ENCODE peak calls at places on chromosomes 5 and 9, in seven cellular contexts. Z is ovary; X is Peyer's patch; M is choroid plexus epithelial cell; T is suprapubic skin; C is SK-N-MC; G is CD8-positive, alpha-beta memory T cell. O is an unnamed sample.

GRCh38 chr5:180594311-180595045 is 3.2 kb upstream of the SCGB3A1 start:
- DNase-seq in Z (no peak), X (peak), M (no peak), T (no peak), C (no peak), G (no peak), O (no peak)

GRCh38 chr9:89952401-89952800 is 347.6 kb downstream of the GADD45G start:
- DNase-seq in Z (no peak), X (no peak), M (no peak), T (no peak), C (no peak), G (no peak), O (no peak)

GRCh38 chr5:16727937-16728336 is 111.1 kb upstream of the RETREG1 start:
- DNase-seq in Z (no peak), X (peak), M (no peak), T (no peak), C (no peak), G (no peak), O (no peak)

GRCh38 chr5:149007174-149007573 is 55.7 kb downstream of the SH3TC2 start:
- DNase-seq in Z (no peak), X (no peak), M (peak), T (no peak), C (no peak), G (no peak), O (no peak)

GRCh38 chr9:128729766-128730517 is 6.0 kb upstream of the ZDHHC12 start:
- DNase-seq in Z (no peak), X (no peak), M (no peak), T (no peak), C (no peak), G (no peak), O (no peak)

GRCh38 chr9:134502261-134503211 is 139.1 kb upstream of the COL5A1 start:
- DNase-seq in Z (peak), X (peak), M (peak), T (peak), C (no peak), G (no peak), O (peak)

GRCh38 chr9:114900937-114901802 is 29.2 kb downstream of the TNFSF8 start:
- DNase-seq in Z (no peak), X (no peak), M (peak), T (no peak), C (no peak), G (no peak), O (no peak)

GRCh38 chr9:133189826-133190225 is 19.2 kb downstream of the OBP2B start:
- DNase-seq in Z (no peak), X (no peak), M (no peak), T (no peak), C (no peak), G (no peak), O (no peak)

GRCh38 chr9:109369285-109369684 is 48.4 kb upstream of the EPB41L4B start:
- DNase-seq in Z (no peak), X (no peak), M (no peak), T (no peak), C (no peak), G (no peak), O (no peak)

GRCh38 chr5:95669540-95669939 is 13.3 kb downstream of the SPATA9 start:
- DNase-seq in Z (peak), X (peak), M (peak), T (no peak), C (no peak), G (no peak), O (no peak)

GRCh38 chr5:102958481-102959011 is 161.4 kb downstream of the GIN1 start:
- DNase-seq in Z (no peak), X (no peak), M (peak), T (no peak), C (no peak), G (no peak), O (no peak)

GRCh38 chr5:3394877-3395599 is 200.6 kb upstream of the IRX1 start:
- DNase-seq in Z (no peak), X (no peak), M (no peak), T (no peak), C (no peak), G (no peak), O (no peak)

GRCh38 chr5:127337876-127338275 is 47.3 kb downstream of the MEGF10 start:
- DNase-seq in Z (no peak), X (no peak), M (no peak), T (no peak), C (no peak), G (no peak), O (no peak)

GRCh38 chr9:77679088-77679487 is 31.0 kb upstream of the GNA14 start:
- DNase-seq in Z (no peak), X (no peak), M (no peak), T (no peak), C (no peak), G (no peak), O (no peak)

GRCh38 chr5:143887302-143887638 is 75.3 kb downstream of the HMHB1 start:
- DNase-seq in Z (peak), X (no peak), M (peak), T (no peak), C (peak), G (no peak), O (no peak)

GRCh38 chr9:98597372-98597771 is 111.4 kb downstream of the GABBR2 start:
- DNase-seq in Z (no peak), X (no peak), M (peak), T (no peak), C (no peak), G (no peak), O (peak)

GRCh38 chr9:96031366-96031824 is 155.9 kb downstream of the ERCC6L2 start:
- DNase-seq in Z (no peak), X (no peak), M (no peak), T (no peak), C (peak), G (no peak), O (peak)

GRCh38 chr5:34914671-34915138 is 599 bp downstream of the RAD1 start:
- DNase-seq in Z (peak), X (peak), M (peak), T (peak), C (no peak), G (no peak), O (no peak)

GRCh38 chr5:30736642-30737041 is 456.8 kb upstream of the CDH6 start:
- DNase-seq in Z (no peak), X (no peak), M (peak), T (no peak), C (no peak), G (no peak), O (no peak)

GRCh38 chr5:68460147-68460760 is 244.7 kb downstream of the PIK3R1 start:
- DNase-seq in Z (no peak), X (peak), M (peak), T (no peak), C (peak), G (peak), O (no peak)

GRCh38 chr9:134872482-134873231 is 8.0 kb upstream of the FCN2 start:
- DNase-seq in Z (peak), X (no peak), M (no peak), T (peak), C (no peak), G (no peak), O (peak)

GRCh38 chr9:136170291-136170901 is 34.5 kb downstream of the LHX3 start:
- DNase-seq in Z (peak), X (peak), M (peak), T (no peak), C (no peak), G (peak), O (no peak)

GRCh38 chr9:38038307-38039089 is 30.5 kb downstream of the SHB start:
- DNase-seq in Z (no peak), X (no peak), M (no peak), T (no peak), C (no peak), G (no peak), O (no peak)

GRCh38 chr5:15834596-15835245 is 334.7 kb downstream of the FBXL7 start:
- DNase-seq in Z (no peak), X (no peak), M (peak), T (no peak), C (no peak), G (no peak), O (no peak)

GRCh38 chr5:154690488-154690887 is 64.7 kb upstream of the LARP1 start:
- DNase-seq in Z (no peak), X (no peak), M (no peak), T (no peak), C (no peak), G (no peak), O (no peak)

GRCh38 chr5:603081-603998 is 8.8 kb upstream of the CEP72 start:
- DNase-seq in Z (no peak), X (peak), M (no peak), T (peak), C (no peak), G (no peak), O (peak)

GRCh38 chr5:156361451-156362109 is 34.6 kb downstream of the SGCD start:
- DNase-seq in Z (no peak), X (no peak), M (no peak), T (no peak), C (no peak), G (no peak), O (no peak)

GRCh38 chr5:66869347-66869746 is 273.2 kb downstream of the MAST4 start:
- DNase-seq in Z (no peak), X (no peak), M (no peak), T (no peak), C (no peak), G (no peak), O (no peak)

GRCh38 chr5:130066644-130067043 is 162.4 kb downstream of the CHSY3 start:
- DNase-seq in Z (no peak), X (no peak), M (peak), T (no peak), C (no peak), G (no peak), O (no peak)

GRCh38 chr5:102826629-102827028 is 71.5 kb downstream of the PAM start:
- DNase-seq in Z (no peak), X (no peak), M (no peak), T (no peak), C (no peak), G (no peak), O (no peak)

GRCh38 chr9:127451681-127452480 is 571 bp downstream of the LRSAM1 start:
- DNase-seq in Z (peak), X (peak), M (peak), T (no peak), C (no peak), G (peak), O (peak)

GRCh38 chr9:127450831-127451680 is at the start of the genes LRSAM1 and RPL12:
- DNase-seq in Z (peak), X (peak), M (peak), T (peak), C (peak), G (peak), O (peak)

GRCh38 chr9:127450170-127450830 is 906 bp downstream of the RPL12 start:
- DNase-seq in Z (no peak), X (no peak), M (peak), T (no peak), C (no peak), G (peak), O (no peak)

GRCh38 chr9:127455299-127455992 is 4.1 kb downstream of the LRSAM1 start:
- DNase-seq in Z (no peak), X (peak), M (no peak), T (no peak), C (no peak), G (no peak), O (no peak)

DNA sequence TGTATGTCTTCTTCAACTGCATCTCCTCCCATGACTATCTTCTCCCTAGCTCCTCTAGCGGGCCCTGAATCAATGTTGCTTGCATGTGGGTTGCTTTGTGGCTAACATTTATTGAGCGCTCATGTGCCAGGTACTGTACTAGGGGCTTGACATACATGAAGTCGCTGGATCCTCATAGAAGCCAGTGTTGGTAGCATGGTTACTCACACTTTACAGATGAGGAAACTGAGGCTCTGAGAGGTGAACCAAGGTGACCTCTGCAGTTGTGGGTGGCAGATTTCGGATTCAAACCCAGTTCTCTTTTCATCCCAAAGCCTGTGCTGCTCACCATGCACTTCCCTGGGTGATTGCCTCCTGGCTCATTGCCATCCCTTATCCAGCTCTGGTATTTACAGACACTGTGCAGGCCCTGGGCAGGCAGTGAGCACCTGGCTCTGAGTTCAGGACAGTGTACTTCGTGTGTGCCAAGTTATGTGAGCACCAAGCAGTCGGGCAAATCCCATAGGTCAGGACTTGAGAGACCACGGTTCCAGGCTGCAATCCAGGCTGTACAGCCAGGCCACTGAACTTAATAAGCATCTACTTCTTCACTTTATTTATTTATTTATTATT is 1.3 kb downstream of the LRSAM1 start:
- DNase-seq in Z (peak), X (peak), M (peak), T (no peak), C (no peak), G (no peak), O (no peak)
- H3K4me3 ChIP-seq in Z (no peak), X (peak), M (peak), T (peak), C (peak), G (peak), O (peak)

GRCh38 chr5:139848508-139849100 is 53.0 kb downstream of the PSD2 start:
- DNase-seq in Z (peak), X (peak), M (no peak), T (no peak), C (no peak), G (peak), O (no peak)
- H3K4me3 ChIP-seq in Z (peak), X (peak), M (peak), T (peak), C (peak), G (peak), O (peak)

GRCh38 chr9:20625003-20625349 is 2.7 kb upstream of the MLLT3 start:
- DNase-seq in Z (no peak), X (no peak), M (no peak), T (no peak), C (no peak), G (no peak), O (no peak)
- H3K4me3 ChIP-seq in Z (no peak), X (peak), M (no peak), T (peak), C (peak), G (peak), O (peak)

GRCh38 chr5:141839015-141839513 is 39.1 kb downstream of the PCDH1 start:
- DNase-seq in Z (no peak), X (no peak), M (no peak), T (no peak), C (no peak), G (no peak), O (no peak)
- H3K4me3 ChIP-seq in Z (no peak), X (no peak), M (no peak), T (no peak), C (no peak), G (no peak), O (no peak)

GRCh38 chr9:14400658-14400995 is 86.7 kb upstream of the NFIB start:
- DNase-seq in Z (peak), X (no peak), M (peak), T (peak), C (peak), G (no peak), O (peak)
- H3K4me3 ChIP-seq in Z (no peak), X (no peak), M (peak), T (no peak), C (peak), G (no peak), O (peak)

DNA sequence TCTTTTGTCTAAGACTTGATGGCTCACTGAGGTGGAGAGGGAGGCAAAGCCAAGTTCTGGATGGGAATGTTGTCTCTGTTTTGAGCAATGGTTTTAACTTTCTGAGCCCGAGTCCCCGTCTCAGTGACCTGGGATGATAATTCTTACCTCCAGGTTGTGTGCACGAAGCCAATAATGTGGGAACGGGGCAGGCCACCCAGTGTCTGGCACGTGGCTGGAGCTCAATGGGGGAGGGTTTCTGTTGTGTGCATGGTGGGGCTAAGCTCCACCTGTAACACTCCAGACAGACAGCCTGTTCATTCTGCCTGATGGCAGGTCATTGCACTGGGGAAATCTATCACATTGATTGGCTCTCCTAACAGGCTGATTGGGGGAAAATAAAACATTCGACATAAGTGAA is 37.1 kb upstream of the NTNG2 start:
- DNase-seq in Z (no peak), X (no peak), M (no peak), T (no peak), C (no peak), G (no peak), O (no peak)
- H3K4me3 ChIP-seq in Z (no peak), X (no peak), M (no peak), T (no peak), C (no peak), G (no peak), O (no peak)

DNA sequence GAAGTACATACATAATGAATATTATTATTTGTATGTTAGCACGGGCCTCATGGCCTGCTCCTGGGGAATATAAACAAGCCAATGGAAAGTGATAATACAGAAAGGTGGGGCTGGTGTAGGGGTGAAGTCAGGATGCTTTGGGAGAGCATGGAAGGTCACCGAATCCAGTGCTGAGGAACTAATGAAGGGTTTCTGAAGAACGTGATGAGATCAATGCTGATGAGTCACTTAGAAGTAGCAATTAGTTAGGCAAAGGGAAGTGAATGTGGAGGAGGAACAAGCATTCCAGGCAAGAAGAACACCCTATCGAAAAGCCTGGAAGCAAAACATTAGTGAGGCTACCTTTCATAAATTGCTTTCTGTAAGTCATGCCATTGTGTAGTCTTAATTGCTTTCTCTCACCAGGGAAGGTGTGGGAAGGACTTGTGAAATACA is 2.1 kb downstream of the ANXA1 start:
- DNase-seq in Z (no peak), X (no peak), M (peak), T (no peak), C (no peak), G (no peak), O (no peak)
- H3K4me3 ChIP-seq in Z (peak), X (peak), M (peak), T (peak), C (peak), G (peak), O (peak)

GRCh38 chr9:33445941-33446506 is 1.4 kb downstream of the AQP3 start:
- DNase-seq in Z (no peak), X (peak), M (no peak), T (no peak), C (no peak), G (no peak), O (no peak)

GRCh38 chr9:33446507-33447403 is 638 bp downstream of the AQP3 start:
- DNase-seq in Z (peak), X (peak), M (peak), T (no peak), C (no peak), G (peak), O (no peak)

GRCh38 chr9:33449715-33450114 is 2.3 kb upstream of the AQP3 start:
- DNase-seq in Z (no peak), X (no peak), M (no peak), T (no peak), C (no peak), G (no peak), O (no peak)

GRCh38 chr9:33447404-33448158 is at the start of gene AQP3:
- DNase-seq in Z (peak), X (peak), M (peak), T (peak), C (no peak), G (peak), O (no peak)

DNA sequence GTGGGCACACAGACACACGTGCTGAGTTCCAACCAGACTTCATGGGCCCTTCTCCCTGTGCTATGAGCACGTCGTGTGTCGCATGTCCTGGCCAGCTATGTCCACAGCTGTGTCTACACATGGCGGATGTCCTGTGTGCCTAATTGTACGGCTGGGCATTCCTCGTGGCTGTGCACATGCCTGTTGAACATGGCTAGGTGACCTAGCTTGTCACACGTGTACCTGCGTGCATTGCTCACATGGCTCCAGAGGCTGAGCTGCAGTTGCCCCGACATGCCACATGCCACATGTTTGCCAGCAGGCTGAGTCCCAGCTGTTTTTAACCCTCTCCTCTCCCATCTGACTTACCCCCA is 742 bp upstream of the AQP3 start:
- DNase-seq in Z (no peak), X (no peak), M (no peak), T (no peak), C (no peak), G (no peak), O (no peak)
- H3K4me3 ChIP-seq in Z (peak), X (peak), M (no peak), T (peak), C (no peak), G (peak), O (peak)

DNA sequence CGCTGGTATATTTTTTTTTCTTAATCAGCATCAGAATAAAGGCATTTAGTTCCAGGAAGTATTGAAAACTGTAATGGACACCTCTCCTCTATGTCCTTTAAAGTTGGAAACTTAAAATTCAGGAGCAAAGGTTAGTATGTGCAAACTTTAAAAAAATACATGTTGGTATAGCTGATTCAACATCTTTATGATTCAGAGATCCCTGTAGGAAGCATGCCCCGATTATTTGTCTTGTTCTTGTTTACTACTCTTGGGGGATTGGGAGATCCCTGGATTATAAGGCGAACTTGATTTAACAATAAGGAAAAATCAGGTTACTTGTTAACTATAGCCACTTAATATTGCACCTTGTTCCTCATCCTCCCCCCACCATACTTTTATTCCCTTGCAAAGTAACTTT is 1.7 kb downstream of the F2RL1 start:
- DNase-seq in Z (no peak), X (no peak), M (peak), T (no peak), C (no peak), G (no peak), O (no peak)
- H3K4me3 ChIP-seq in Z (no peak), X (peak), M (peak), T (peak), C (no peak), G (no peak), O (no peak)

O was measured in coronary artery.